ENCODE peak calls at places on chromosomes 3 and 15, in four cellular contexts. E is A549; V is CD4-positive, alpha-beta memory T cell; B is Peyer's patch. F is an unnamed sample.

GRCh38 chr15:48861813-48862431 is 16.0 kb upstream of the EID1 start:
- DNase-seq in E (peak; percentile 10), V (peak; percentile 61), B (no peak), F (peak; percentile 78)

GRCh38 chr15:41022487-41023090 is 69.3 kb downstream of the CHAC1 start:
- DNase-seq in E (peak; percentile 31), V (peak; percentile 59), B (peak; percentile 61), F (no peak)

GRCh38 chr15:99055555-99056134 is 48.1 kb upstream of the PGPEP1L start:
- DNase-seq in E (no peak), V (no peak), B (no peak), F (no peak)

GRCh38 chr3:54188176-54188791 is 65.9 kb downstream of the CACNA2D3 start:
- DNase-seq in E (peak; percentile 22), V (no peak), B (peak; percentile 47), F (peak; percentile 70)

GRCh38 chr15:75928680-75929608 is 25.3 kb downstream of the FBXO22 start:
- DNase-seq in E (peak; percentile 38), V (no peak), B (no peak), F (no peak)

GRCh38 chr3:17140670-17141505 is 256.1 kb downstream of the PLCL2 start:
- DNase-seq in E (no peak), V (no peak), B (no peak), F (no peak)

GRCh38 chr15:68431037-68431791 is 749 bp downstream of the ITGA11 start:
- DNase-seq in E (no peak), V (no peak), B (peak; percentile 44), F (no peak)

GRCh38 chr3:28853830-28854229 is 427.0 kb upstream of the RBMS3 start:
- DNase-seq in E (no peak), V (no peak), B (no peak), F (no peak)

GRCh38 chr3:149276621-149277020 is 55.0 kb upstream of the CP start:
- DNase-seq in E (no peak), V (no peak), B (no peak), F (no peak)

GRCh38 chr3:46615050-46615449 is 2.7 kb downstream of the FAM240A start:
- DNase-seq in E (no peak), V (no peak), B (no peak), F (no peak)

GRCh38 chr15:90868261-90868689 is at the start of gene FURIN:
- DNase-seq in E (no peak), V (peak; percentile 15), B (no peak), F (no peak)

GRCh38 chr3:178389258-178389657 is 147.0 kb upstream of the KCNMB2 start:
- DNase-seq in E (no peak), V (no peak), B (no peak), F (no peak)

GRCh38 chr3:9704343-9705322 is 1.0 kb downstream of the CPNE9 start:
- DNase-seq in E (peak; percentile 81), V (no peak), B (no peak), F (peak; percentile 10)

GRCh38 chr15:81271761-81272644 is 51.9 kb downstream of the STARD5 start:
- DNase-seq in E (no peak), V (no peak), B (no peak), F (no peak)

GRCh38 chr3:21644268-21644667 is 106.7 kb downstream of the ZNF385D start:
- DNase-seq in E (no peak), V (no peak), B (no peak), F (no peak)

GRCh38 chr3:179716811-179717210 is 64.0 kb downstream of the USP13 start:
- DNase-seq in E (no peak), V (no peak), B (no peak), F (no peak)

GRCh38 chr3:31544634-31545033 is 11.9 kb downstream of the STT3B start:
- DNase-seq in E (no peak), V (no peak), B (no peak), F (no peak)

GRCh38 chr3:185680216-185680615 is 94.1 kb downstream of the SENP2 start:
- DNase-seq in E (no peak), V (no peak), B (no peak), F (no peak)

GRCh38 chr15:90571063-90571541 is 41.4 kb downstream of the CRTC3 start:
- DNase-seq in E (no peak), V (no peak), B (peak; percentile 68), F (peak; percentile 73)

GRCh38 chr15:49293941-49294340 is 123.9 kb downstream of the GALK2 start:
- DNase-seq in E (no peak), V (no peak), B (no peak), F (no peak)

GRCh38 chr3:137012097-137012501 is 54.3 kb downstream of the IL20RB start:
- DNase-seq in E (no peak), V (no peak), B (no peak), F (no peak)

GRCh38 chr3:32685604-32686185 is 707 bp downstream of the CNOT10 start:
- DNase-seq in E (peak; percentile 28), V (no peak), B (no peak), F (peak; percentile 4)

GRCh38 chr15:101255615-101256350 is 3.9 kb upstream of the CHSY1 start:
- DNase-seq in E (no peak), V (no peak), B (no peak), F (no peak)

GRCh38 chr15:64877435-64877834 is 34.3 kb upstream of the ANKDD1A start:
- DNase-seq in E (no peak), V (no peak), B (peak; percentile 65), F (no peak)

GRCh38 chr15:71826196-71826595 is 15.8 kb downstream of the NR2E3 start:
- DNase-seq in E (no peak), V (no peak), B (no peak), F (no peak)

GRCh38 chr3:111237906-111238305 is 166.3 kb downstream of the NECTIN3 start:
- DNase-seq in E (no peak), V (no peak), B (no peak), F (no peak)

GRCh38 chr3:184275961-184276910 is at the start of gene ECE2:
- DNase-seq in E (no peak), V (no peak), B (no peak), F (no peak)

GRCh38 chr15:70892912-70893560 is 410 bp downstream of the LRRC49 start:
- DNase-seq in E (peak; percentile 40), V (no peak), B (peak; percentile 65), F (peak; percentile 51)

GRCh38 chr3:59783468-59783988 is 733.7 kb upstream of the CFAP20DC start:
- DNase-seq in E (no peak), V (no peak), B (no peak), F (no peak)

GRCh38 chr3:29389362-29389761 is 108.5 kb downstream of the RBMS3 start:
- DNase-seq in E (no peak), V (no peak), B (no peak), F (no peak)

GRCh38 chr3:186057594-186057993 is 51.3 kb downstream of the ETV5 start:
- DNase-seq in E (no peak), V (no peak), B (no peak), F (no peak)

GRCh38 chr3:102536479-102536878 is 101.7 kb downstream of the ZPLD1 start:
- DNase-seq in E (peak; percentile 15), V (no peak), B (no peak), F (peak; percentile 63)

GRCh38 chr3:23999012-23999641 is 54.0 kb downstream of the NR1D2 start:
- DNase-seq in E (peak; percentile 35), V (peak; percentile 56), B (peak; percentile 87), F (peak; percentile 56)

GRCh38 chr3:140018556-140018955 is 83.6 kb downstream of the CLSTN2 start:
- DNase-seq in E (no peak), V (no peak), B (no peak), F (no peak)

GRCh38 chr15:66834863-66835557 is 133.0 kb downstream of the SMAD6 start:
- DNase-seq in E (no peak), V (no peak), B (peak; percentile 33), F (peak; percentile 53)

GRCh38 chr3:138941259-138941885 is 5.6 kb downstream of the FOXL2 start:
- DNase-seq in E (peak; percentile 57), V (no peak), B (no peak), F (peak; percentile 19)

GRCh38 chr3:53842436-53843194 is 3.6 kb downstream of the CHDH start:
- DNase-seq in E (peak; percentile 8), V (no peak), B (peak; percentile 80), F (peak; percentile 67)

GRCh38 chr3:108319428-108320053 is 23.2 kb downstream of the HHLA2 start:
- DNase-seq in E (no peak), V (no peak), B (no peak), F (no peak)

GRCh38 chr3:21158801-21159564 is 592.0 kb downstream of the ZNF385D start:
- DNase-seq in E (no peak), V (no peak), B (no peak), F (no peak)